ENCODE peak calls at places on chromosome 9, in eight cellular contexts. B is SHP77 treated with DMSO at 0.1 percent for 48 hours; K is ACHN; P is GM23248; E is fibroblast of pulmonary artery; W is NCI-H1092 treated with DMSO at 0.1 percent for 48 hours; V is GM03348; D is natural killer cell treated with Interleukin-12 subunit alpha and Interleukin-12 subunit beta and Interleukin-15 and Interleukin-18, amount 100 ng/mL, for 72 hours. J is an unnamed sample.

GRCh38 chr9:74681901-74682300 is 184.8 kb downstream of the RORB start:
- DNase-seq in B (no peak), K (no peak), P (no peak), E (no peak), W (no peak), V (no peak), D (no peak), J (no peak)

GRCh38 chr9:114377046-114377445 is 10.7 kb downstream of the AKNA start:
- DNase-seq in B (no peak), K (no peak), P (no peak), E (no peak), W (no peak), V (no peak), D (peak; percentile 45), J (no peak)

GRCh38 chr9:87667164-87667738 is 58.7 kb upstream of the CTSL start:
- DNase-seq in B (no peak), K (peak; percentile 41), P (peak; percentile 20), E (peak; percentile 33), W (no peak), V (no peak), D (no peak), J (no peak)

GRCh38 chr9:99569840-99570239 is 251.8 kb upstream of the NR4A3 start:
- DNase-seq in B (no peak), K (no peak), P (no peak), E (no peak), W (no peak), V (no peak), D (no peak), J (no peak)

GRCh38 chr9:34571180-34571800 is 18.2 kb downstream of the CNTFR start:
- DNase-seq in B (no peak), K (no peak), P (no peak), E (peak; percentile 30), W (peak; percentile 30), V (no peak), D (no peak), J (no peak)

GRCh38 chr9:21559402-21560280 is 77.5 kb upstream of the IFNE start:
- DNase-seq in B (no peak), K (no peak), P (peak; percentile 88), E (peak; percentile 74), W (no peak), V (peak; percentile 95), D (no peak), J (no peak)

GRCh38 chr9:115422932-115423440 is 305.0 kb upstream of the TNC start:
- DNase-seq in B (no peak), K (no peak), P (no peak), E (no peak), W (no peak), V (no peak), D (no peak), J (no peak)

GRCh38 chr9:136854113-136854841 is 2.1 kb downstream of the MAMDC4 start:
- DNase-seq in B (no peak), K (no peak), P (no peak), E (no peak), W (no peak), V (no peak), D (peak; percentile 59), J (no peak)

GRCh38 chr9:109967651-109968331 is 187.8 kb downstream of the PALM2AKAP2 start:
- DNase-seq in B (no peak), K (no peak), P (no peak), E (no peak), W (no peak), V (no peak), D (no peak), J (no peak)

GRCh38 chr9:110189001-110189400 is 19.0 kb downstream of the C9orf152 start:
- DNase-seq in B (no peak), K (no peak), P (no peak), E (no peak), W (peak; percentile 20), V (no peak), D (no peak), J (no peak)

GRCh38 chr9:93207326-93207814 is 23.4 kb downstream of the WNK2 start:
- DNase-seq in B (no peak), K (no peak), P (peak; percentile 82), E (peak; percentile 44), W (peak; percentile 85), V (peak; percentile 85), D (no peak), J (peak; percentile 10)

GRCh38 chr9:8338249-8338721 is 538.7 kb upstream of the DMAC1 start:
- DNase-seq in B (no peak), K (no peak), P (no peak), E (peak; percentile 36), W (no peak), V (no peak), D (no peak), J (no peak)

GRCh38 chr9:109821711-109822110 is 41.7 kb downstream of the PALM2AKAP2 start:
- DNase-seq in B (no peak), K (no peak), P (no peak), E (no peak), W (no peak), V (peak; percentile 19), D (no peak), J (no peak)

GRCh38 chr9:124020520-124021384 is 9.2 kb downstream of the LHX2 start:
- DNase-seq in B (no peak), K (no peak), P (no peak), E (no peak), W (no peak), V (no peak), D (no peak), J (no peak)

GRCh38 chr9:19102181-19102630 is 498 bp downstream of the HAUS6 start:
- DNase-seq in B (no peak), K (peak; percentile 36), P (peak; percentile 62), E (no peak), W (peak; percentile 47), V (peak; percentile 51), D (peak; percentile 65), J (no peak)

GRCh38 chr9:131496844-131497425 is 5.8 kb upstream of the POMT1 start:
- DNase-seq in B (no peak), K (no peak), P (no peak), E (no peak), W (no peak), V (no peak), D (no peak), J (no peak)

GRCh38 chr9:97388721-97389238 is 23.1 kb upstream of the TDRD7 start:
- DNase-seq in B (no peak), K (no peak), P (peak; percentile 35), E (no peak), W (no peak), V (no peak), D (peak; percentile 92), J (no peak)

GRCh38 chr9:130929571-130930022 is 9.4 kb downstream of the FIBCD1 start:
- DNase-seq in B (no peak), K (no peak), P (no peak), E (no peak), W (no peak), V (no peak), D (no peak), J (no peak)

GRCh38 chr9:17930091-17930490 is 351.2 kb downstream of the SH3GL2 start:
- DNase-seq in B (no peak), K (no peak), P (no peak), E (no peak), W (no peak), V (no peak), D (no peak), J (no peak)

GRCh38 chr9:95506692-95507455 is 9.9 kb downstream of the PTCH1 start:
- DNase-seq in B (peak; percentile 46), K (peak; percentile 67), P (peak; percentile 82), E (peak; percentile 76), W (peak; percentile 54), V (peak; percentile 76), D (no peak), J (no peak)

GRCh38 chr9:92176068-92176799 is 61.0 kb upstream of the SPTLC1 start:
- DNase-seq in B (no peak), K (peak; percentile 7), P (peak; percentile 32), E (peak; percentile 17), W (no peak), V (no peak), D (no peak), J (no peak)

GRCh38 chr9:107976767-107977166 is 487.2 kb upstream of the KLF4 start:
- DNase-seq in B (no peak), K (no peak), P (peak; percentile 60), E (peak; percentile 37), W (no peak), V (peak; percentile 12), D (no peak), J (no peak)

GRCh38 chr9:132293145-132293721 is 61.6 kb downstream of the SETX start:
- DNase-seq in B (no peak), K (no peak), P (no peak), E (no peak), W (no peak), V (no peak), D (no peak), J (no peak)

GRCh38 chr9:81361311-81361710 is 328.0 kb downstream of the TLE1 start:
- DNase-seq in B (no peak), K (no peak), P (no peak), E (no peak), W (no peak), V (no peak), D (no peak), J (no peak)

GRCh38 chr9:123784513-123784912 is 145.4 kb downstream of the DENND1A start:
- DNase-seq in B (no peak), K (no peak), P (peak; percentile 79), E (peak; percentile 81), W (no peak), V (peak; percentile 28), D (no peak), J (no peak)

GRCh38 chr9:33445389-33445881 is 2.0 kb downstream of the AQP3 start:
- DNase-seq in B (no peak), K (no peak), P (no peak), E (no peak), W (no peak), V (no peak), D (no peak), J (no peak)

GRCh38 chr9:111572945-111573604 is 26.4 kb downstream of the PTGR1 start:
- DNase-seq in B (no peak), K (no peak), P (peak; percentile 50), E (peak; percentile 84), W (peak; percentile 11), V (peak; percentile 44), D (no peak), J (no peak)

GRCh38 chr9:28051559-28051958 is 478.3 kb upstream of the C9orf72 start:
- DNase-seq in B (no peak), K (peak; percentile 10), P (peak; percentile 38), E (no peak), W (no peak), V (peak; percentile 21), D (no peak), J (no peak)

GRCh38 chr9:88184986-88185385 is 46.7 kb upstream of the SPATA31C2 start:
- DNase-seq in B (no peak), K (no peak), P (no peak), E (no peak), W (peak; percentile 17), V (no peak), D (no peak), J (no peak)

GRCh38 chr9:125302241-125302640 is 40.6 kb downstream of the GAPVD1 start:
- DNase-seq in B (no peak), K (no peak), P (no peak), E (no peak), W (no peak), V (no peak), D (no peak), J (no peak)

GRCh38 chr9:6758418-6759113 is 793 bp downstream of the KDM4C start:
- DNase-seq in B (no peak), K (peak; percentile 29), P (peak; percentile 79), E (peak; percentile 49), W (peak; percentile 48), V (peak; percentile 47), D (peak; percentile 71), J (no peak)

GRCh38 chr9:23321049-23321448 is 505.0 kb downstream of the ELAVL2 start:
- DNase-seq in B (peak; percentile 18), K (no peak), P (no peak), E (no peak), W (peak; percentile 24), V (no peak), D (no peak), J (no peak)

GRCh38 chr9:124623966-124624734 is 117.0 kb upstream of the NR5A1 start:
- DNase-seq in B (no peak), K (no peak), P (no peak), E (no peak), W (no peak), V (no peak), D (no peak), J (no peak)

GRCh38 chr9:123099548-123099947 is 66.1 kb downstream of the GPR21 start:
- DNase-seq in B (no peak), K (no peak), P (no peak), E (no peak), W (no peak), V (no peak), D (no peak), J (no peak)

J was measured in NCI-H187 treated with DMSO at 0.1 percent for 48 hours.